ENCODE peak calls at places on chromosomes 4 and X, in five cellular contexts. E is HCT116, A is hepatocyte, Q is GM23248, L is neural progenitor cell. W is an unnamed sample.

GRCh38 chr4:2961411-2962098 is 1.7 kb downstream of the NOP14 start:
- DNase-seq in E (no peak), L (peak), A (no peak), Q (peak), W (peak)

GRCh38 chr4:5383191-5383980 is 325.0 kb downstream of the EVC2 start:
- DNase-seq in A (no peak), L (no peak), Q (peak), E (no peak), W (no peak)

GRCh38 chr4:10096201-10096975 is 20.2 kb downstream of the WDR1 start:
- DNase-seq in A (peak), L (no peak), E (peak), Q (peak), W (no peak)

GRCh38 chr4:86831262-86832090 is 17.7 kb downstream of the SLC10A6 start:
- DNase-seq in L (no peak), E (peak), A (peak), Q (peak), W (no peak)

GRCh38 chrX:1592128-1592862 is 891 bp downstream of the AKAP17A start:
- DNase-seq in E (no peak), Q (peak), L (no peak), A (peak), W (peak)

GRCh38 chrX:102835504-102836146 is 101.4 kb upstream of the RAB40AL start:
- DNase-seq in A (peak), Q (peak), L (peak), E (no peak), W (peak)

GRCh38 chr4:111773858-111774257 is 371.4 kb upstream of the FAM241A start:
- DNase-seq in E (no peak), A (peak), Q (peak), L (no peak), W (no peak)

GRCh38 chr4:89829470-89830138 is 7.4 kb downstream of the SNCA start:
- DNase-seq in L (no peak), Q (no peak), E (no peak), A (no peak), W (no peak)

GRCh38 chr4:85132570-85132969 is 166.1 kb upstream of the WDFY3 start:
- DNase-seq in Q (no peak), L (no peak), A (no peak), E (no peak), W (no peak)

GRCh38 chr4:2787230-2788100 is 5.4 kb upstream of the SH3BP2 start:
- DNase-seq in Q (no peak), E (no peak), L (no peak), A (no peak), W (no peak)

GRCh38 chrX:133819546-133819945 is 165.8 kb downstream of the GPC3 start:
- DNase-seq in L (no peak), E (no peak), A (no peak), Q (no peak), W (no peak)

GRCh38 chr4:121072836-121073362 is 564 bp upstream of the NDNF start:
- DNase-seq in Q (peak), L (peak), E (no peak), A (peak), W (peak)

GRCh38 chr4:148795156-148795864 is 353.1 kb upstream of the NR3C2 start:
- DNase-seq in L (peak), E (no peak), A (peak), Q (no peak), W (peak)

GRCh38 chr4:88702780-88703179 is 5.2 kb upstream of the NAP1L5 start:
- DNase-seq in A (no peak), E (no peak), L (no peak), Q (no peak), W (no peak)

GRCh38 chrX:70664726-70665125 is 220.1 kb downstream of the DLG3 start:
- DNase-seq in L (peak), Q (peak), E (peak), A (peak), W (peak)

GRCh38 chr4:107691378-107691777 is 28.7 kb downstream of the PAPSS1 start:
- DNase-seq in Q (no peak), E (no peak), L (no peak), A (no peak), W (no peak)

GRCh38 chrX:35680940-35681346 is 117.2 kb upstream of the MAGEB16 start:
- DNase-seq in E (no peak), Q (no peak), A (no peak), L (no peak), W (no peak)

GRCh38 chr4:145734576-145735329 is 54.8 kb downstream of the C4orf51 start:
- DNase-seq in E (no peak), L (no peak), A (peak), Q (peak), W (no peak)

GRCh38 chr4:162706677-162707076 is 460.0 kb downstream of the NAF1 start:
- DNase-seq in L (no peak), Q (no peak), A (no peak), E (no peak), W (no peak)

GRCh38 chr4:127843704-127844604 is 36.7 kb upstream of the PLK4 start:
- DNase-seq in E (no peak), A (no peak), L (no peak), Q (no peak), W (peak)

GRCh38 chr4:79042079-79042674 is 102.9 kb upstream of the PAQR3 start:
- DNase-seq in Q (peak), A (peak), L (peak), E (peak), W (peak)

GRCh38 chrX:50100188-50100587 is 100.6 kb downstream of the AKAP4 start:
- DNase-seq in E (no peak), A (peak), L (peak), Q (no peak), W (peak)

GRCh38 chr4:3791256-3791655 is 25.1 kb downstream of the ADRA2C start:
- DNase-seq in A (no peak), Q (no peak), E (no peak), L (no peak), W (no peak)

GRCh38 chrX:30637874-30638793 is 15.1 kb upstream of the GK start:
- DNase-seq in A (no peak), E (no peak), Q (no peak), L (no peak), W (no peak)

GRCh38 chr4:116358633-116359222 is 726.6 kb downstream of the TRAM1L1 start:
- DNase-seq in Q (peak), A (peak), L (peak), E (peak), W (peak)

GRCh38 chrX:72126539-72127140 is 5.1 kb downstream of the RTL5 start:
- DNase-seq in L (peak), A (peak), E (peak), Q (peak), W (peak)

GRCh38 chr4:48649505-48649904 is 130.6 kb downstream of the FRYL start:
- DNase-seq in A (no peak), E (no peak), Q (no peak), L (no peak), W (no peak)

GRCh38 chr4:122911588-122911987 is 10.8 kb downstream of the NUDT6 start:
- DNase-seq in E (no peak), Q (no peak), A (no peak), L (no peak), W (no peak)

GRCh38 chr4:122912810-122913575 is 9.4 kb downstream of the NUDT6 start:
- DNase-seq in A (no peak), Q (no peak), L (no peak), E (no peak), W (no peak)

GRCh38 chr4:122914938-122915337 is 7.5 kb downstream of the NUDT6 start:
- DNase-seq in E (no peak), L (no peak), Q (peak), A (no peak), W (no peak)

GRCh38 chr4:122917731-122918130 is 4.7 kb downstream of the NUDT6 start:
- DNase-seq in A (no peak), E (no peak), Q (peak), L (no peak), W (no peak)

GRCh38 chr4:122914292-122914904 is 8.0 kb downstream of the NUDT6 start:
- DNase-seq in L (no peak), Q (peak), E (no peak), A (peak), W (peak)
- TF ChIP-seq EZH2phosphoT487 in L (no peak), Q (no peak), E (no peak), A (no peak), W (no peak)

GRCh38 chrX:106692425-106693075 is 34.0 kb upstream of the RNF128 start:
- DNase-seq in E (no peak), L (no peak), Q (no peak), A (peak), W (no peak)
- H2AFZ ChIP-seq in E (peak), L (no peak), Q (no peak), A (no peak), W (no peak)

GRCh38 chrX:386239-386767 is 404 bp downstream of the PPP2R3B start:
- DNase-seq in E (no peak), L (peak), Q (peak), A (peak), W (peak)
- TF ChIP-seq EZH2phosphoT487 in E (no peak), L (no peak), Q (no peak), A (no peak), W (no peak)

DNA sequence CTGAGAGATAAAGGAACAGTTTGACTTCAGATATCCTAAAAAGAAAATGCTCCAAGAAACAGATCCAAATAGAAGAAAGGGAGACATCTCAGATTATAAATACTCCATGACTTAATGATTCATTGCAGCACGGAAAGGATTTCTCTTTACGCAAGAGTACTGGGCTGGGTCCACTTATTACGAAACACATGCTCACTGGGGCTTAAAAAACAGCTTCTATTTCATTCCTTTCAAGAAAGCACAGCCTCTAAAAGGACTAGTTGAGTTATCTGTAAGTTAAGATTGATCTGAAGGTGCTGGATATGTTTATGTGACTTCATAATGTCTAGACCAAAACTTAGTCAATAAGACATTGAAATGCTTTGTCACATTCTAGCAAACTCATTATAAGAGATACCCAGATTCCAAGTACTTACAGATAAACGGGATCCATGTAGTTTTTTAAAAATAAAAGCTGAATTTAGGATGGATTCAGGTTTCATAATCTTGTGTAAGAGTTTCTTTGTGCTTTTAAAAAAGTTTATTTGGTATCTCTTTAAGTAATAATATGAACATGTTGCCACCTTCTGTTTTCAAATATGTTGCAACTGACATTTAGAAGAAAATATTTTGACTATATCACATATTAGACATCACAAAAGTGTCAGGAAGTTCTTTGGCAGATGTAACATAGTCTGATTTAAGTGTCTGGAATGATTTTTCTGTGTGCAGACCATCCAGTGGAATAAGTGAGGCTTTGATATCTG is 109.5 kb upstream of the MYOZ2 start:
- DNase-seq in Q (peak), L (no peak), A (peak), E (peak), W (no peak)
- H2AFZ ChIP-seq in Q (peak), L (peak), A (no peak), E (peak), W (no peak)

DNA sequence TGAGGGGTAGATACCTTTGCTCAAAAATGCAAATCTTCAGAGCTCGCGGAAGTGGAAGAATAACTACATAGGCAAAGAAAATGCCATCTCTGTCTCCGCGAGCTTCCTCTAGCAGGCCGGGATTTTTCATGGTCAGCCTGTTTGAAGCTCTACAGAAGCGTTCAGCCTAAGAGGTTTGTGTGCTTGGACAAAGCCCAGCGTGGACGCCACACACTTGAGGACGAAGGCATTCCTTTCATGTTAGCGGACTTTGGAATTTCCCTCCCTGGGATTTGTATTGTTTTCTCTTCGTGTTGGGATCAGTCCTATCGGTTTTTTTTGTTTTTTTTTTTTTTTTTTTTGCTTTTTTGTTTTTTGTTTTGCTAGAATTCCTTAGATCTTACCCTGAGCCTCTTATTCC is 53.7 kb downstream of the SMIM31 start:
- DNase-seq in A (peak), E (no peak), Q (no peak), L (peak), W (peak)
- TF ChIP-seq EZH2phosphoT487 in A (no peak), E (no peak), Q (no peak), L (no peak), W (no peak)

DNA sequence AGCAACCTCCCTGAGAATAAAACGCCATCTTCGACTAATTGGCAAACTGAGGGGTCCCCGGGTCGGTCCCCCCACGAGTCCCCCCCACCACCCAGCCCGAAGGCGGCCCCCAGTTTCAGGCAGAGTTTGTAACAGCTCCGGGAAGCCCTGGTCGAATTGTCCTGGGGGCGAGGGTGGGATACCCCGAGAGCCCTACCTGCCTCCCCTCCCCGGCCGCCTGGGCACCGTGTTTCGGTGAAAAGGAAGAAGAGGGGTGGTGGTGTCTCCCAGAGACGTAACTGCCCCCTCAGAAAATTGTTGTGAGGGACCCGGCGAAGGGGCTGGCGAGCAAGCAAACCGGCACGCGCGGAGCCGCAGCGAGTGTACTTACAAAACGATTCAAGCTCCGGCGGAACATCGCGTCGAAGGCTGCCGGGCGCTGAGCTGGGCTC is 1.2 kb downstream of the ATP11C start:
- DNase-seq in L (no peak), Q (no peak), A (no peak), E (no peak), W (no peak)
- H2AFZ ChIP-seq in L (no peak), Q (peak), A (no peak), E (no peak), W (no peak)